ENCODE peak calls at places on chromosomes 2 and 18, in seven cellular contexts. Z is cardiac fibroblast, P is dorsolateral prefrontal cortex, D is kidney epithelial cell, B is cardiac muscle cell, N is A549, L is IMR-90. I is an unnamed sample.

GRCh38 chr2:160380000-160380570 is 113.5 kb downstream of the RBMS1 start:
- DNase-seq in Z (no peak), P (no peak), D (no peak), B (no peak), N (no peak), L (no peak), I (no peak)

GRCh38 chr2:68839260-68839833 is 31.9 kb downstream of the BMP10 start:
- DNase-seq in Z (peak), P (no peak), D (no peak), B (peak), N (peak), L (no peak), I (peak)

GRCh38 chr2:161418275-161418714 is 2.2 kb downstream of the TBR1 start:
- DNase-seq in Z (no peak), P (no peak), D (no peak), B (no peak), N (no peak), L (no peak), I (no peak)

GRCh38 chr2:8676191-8676914 is 5.5 kb upstream of the ID2 start:
- DNase-seq in Z (peak), P (peak), D (no peak), B (peak), N (no peak), L (peak), I (peak)

GRCh38 chr2:230928701-230929380 is 3.8 kb upstream of the GPR55 start:
- DNase-seq in Z (no peak), P (peak), D (no peak), B (no peak), N (no peak), L (no peak), I (no peak)

GRCh38 chr2:183541766-183542165 is 417.5 kb downstream of the NUP35 start:
- DNase-seq in Z (no peak), P (no peak), D (peak), B (no peak), N (peak), L (no peak), I (peak)

GRCh38 chr2:240430595-240430994 is 4.9 kb upstream of the GPC1 start:
- DNase-seq in Z (no peak), P (no peak), D (no peak), B (no peak), N (no peak), L (no peak), I (no peak)

GRCh38 chr2:10915731-10916331 is 4.1 kb downstream of the KCNF1 start:
- DNase-seq in Z (no peak), P (no peak), D (no peak), B (no peak), N (no peak), L (no peak), I (no peak)

GRCh38 chr2:180443896-180444295 is 436.8 kb upstream of the CWC22 start:
- DNase-seq in Z (peak), P (no peak), D (no peak), B (peak), N (no peak), L (no peak), I (peak)

GRCh38 chr2:240142256-240142775 is 1.9 kb upstream of the OTOS start:
- DNase-seq in Z (no peak), P (no peak), D (no peak), B (no peak), N (no peak), L (no peak), I (no peak)

GRCh38 chr18:13791181-13791580 is 32.8 kb upstream of the MC5R start:
- DNase-seq in Z (peak), P (no peak), D (no peak), B (no peak), N (peak), L (peak), I (no peak)

GRCh38 chr2:98148968-98149697 is 62.2 kb downstream of the VWA3B start:
- DNase-seq in Z (peak), P (no peak), D (no peak), B (peak), N (peak), L (peak), I (peak)

GRCh38 chr2:37648316-37649011 is 23.0 kb downstream of the CDC42EP3 start:
- DNase-seq in Z (peak), P (no peak), D (no peak), B (peak), N (no peak), L (no peak), I (peak)

GRCh38 chr2:48209214-48209885 is 303.1 kb upstream of the FBXO11 start:
- DNase-seq in Z (peak), P (no peak), D (no peak), B (peak), N (no peak), L (peak), I (peak)

GRCh38 chr18:42689310-42689709 is 426.2 kb downstream of the RIT2 start:
- DNase-seq in Z (no peak), P (no peak), D (no peak), B (no peak), N (no peak), L (no peak), I (no peak)

GRCh38 chr2:96884299-96885156 is 14.6 kb upstream of the SEMA4C start:
- DNase-seq in Z (no peak), P (no peak), D (no peak), B (no peak), N (no peak), L (no peak), I (no peak)

GRCh38 chr2:5690718-5691658 is 1.2 kb upstream of the SOX11 start:
- DNase-seq in Z (no peak), P (no peak), D (no peak), B (peak), N (no peak), L (peak), I (peak)

GRCh38 chr2:215022418-215022817 is 116.0 kb downstream of the ABCA12 start:
- DNase-seq in Z (peak), P (no peak), D (peak), B (peak), N (no peak), L (peak), I (peak)

GRCh38 chr2:214676421-214677089 is 132.9 kb downstream of the BARD1 start:
- DNase-seq in Z (no peak), P (no peak), D (no peak), B (no peak), N (no peak), L (no peak), I (no peak)

GRCh38 chr18:13915973-13916372 is 637 bp upstream of the MC2R start:
- DNase-seq in Z (no peak), P (no peak), D (no peak), B (peak), N (no peak), L (no peak), I (no peak)

GRCh38 chr2:73652348-73652747 is 10.1 kb upstream of the NAT8 start:
- DNase-seq in Z (no peak), P (no peak), D (no peak), B (no peak), N (no peak), L (no peak), I (no peak)

GRCh38 chr2:46042207-46042637 is 255.0 kb upstream of the EPAS1 start:
- DNase-seq in Z (no peak), P (no peak), D (no peak), B (no peak), N (peak), L (no peak), I (no peak)

GRCh38 chr18:37607281-37607680 is 41.7 kb upstream of the CELF4 start:
- DNase-seq in Z (no peak), P (no peak), D (no peak), B (no peak), N (no peak), L (no peak), I (no peak)

GRCh38 chr2:112664689-112665088 is 18.9 kb downstream of the SLC20A1 start:
- DNase-seq in Z (no peak), P (no peak), D (no peak), B (no peak), N (no peak), L (no peak), I (no peak)

GRCh38 chr2:99680946-99681345 is 191.1 kb upstream of the REV1 start:
- DNase-seq in Z (peak), P (no peak), D (no peak), B (peak), N (no peak), L (peak), I (peak)

GRCh38 chr2:135913726-135914365 is 37.6 kb upstream of the MCM6 start:
- DNase-seq in Z (peak), P (no peak), D (no peak), B (peak), N (peak), L (peak), I (peak)

GRCh38 chr2:234978466-234979203 is 26.8 kb downstream of the SH3BP4 start:
- DNase-seq in Z (peak), P (no peak), D (no peak), B (peak), N (no peak), L (peak), I (no peak)

GRCh38 chr2:24908316-24908937 is 11.6 kb downstream of the ADCY3 start:
- DNase-seq in Z (no peak), P (no peak), D (no peak), B (no peak), N (no peak), L (no peak), I (no peak)

GRCh38 chr2:39780825-39781600 is 2.0 kb upstream of the THUMPD2 start:
- DNase-seq in Z (peak), P (no peak), D (no peak), B (no peak), N (peak), L (no peak), I (peak)

GRCh38 chr18:28890796-28891195 is 713.9 kb upstream of the CDH2 start:
- DNase-seq in Z (no peak), P (no peak), D (no peak), B (no peak), N (no peak), L (no peak), I (no peak)

GRCh38 chr2:239291505-239292350 is 109.1 kb downstream of the HDAC4 start:
- DNase-seq in Z (no peak), P (peak), D (no peak), B (no peak), N (no peak), L (no peak), I (no peak)

GRCh38 chr2:180761224-180761623 is 219.2 kb upstream of the UBE2E3 start:
- DNase-seq in Z (peak), P (no peak), D (peak), B (peak), N (peak), L (peak), I (peak)

GRCh38 chr2:68057658-68058396 is 5.0 kb downstream of the C1D start:
- DNase-seq in Z (no peak), P (no peak), D (no peak), B (no peak), N (no peak), L (no peak), I (no peak)

GRCh38 chr2:3704647-3705046 is 1.3 kb downstream of the DCDC2C start:
- DNase-seq in Z (no peak), P (no peak), D (no peak), B (no peak), N (no peak), L (no peak), I (no peak)

GRCh38 chr18:4250141-4250540 is 205.0 kb downstream of the DLGAP1 start:
- DNase-seq in Z (no peak), P (no peak), D (no peak), B (no peak), N (no peak), L (no peak), I (no peak)

GRCh38 chr2:1498176-1498575 is 84.9 kb downstream of the TPO start:
- DNase-seq in Z (no peak), P (no peak), D (no peak), B (no peak), N (no peak), L (no peak), I (no peak)

GRCh38 chr18:864872-865273 is 39.8 kb upstream of the ADCYAP1 start:
- DNase-seq in Z (peak), P (peak), D (no peak), B (peak), N (peak), L (peak), I (peak)

GRCh38 chr2:45342-46130 is 769 bp downstream of the FAM110C start:
- DNase-seq in Z (no peak), P (no peak), D (no peak), B (no peak), N (no peak), L (no peak), I (no peak)

GRCh38 chr2:68282814-68283812 is 30.8 kb upstream of the PPP3R1 start:
- DNase-seq in Z (peak), P (no peak), D (peak), B (peak), N (peak), L (peak), I (peak)

GRCh38 chr2:101037161-101037755 is 35.2 kb downstream of the RPL31 start:
- DNase-seq in Z (no peak), P (no peak), D (no peak), B (no peak), N (no peak), L (no peak), I (no peak)
- H3K4me3 ChIP-seq in Z (no peak), P (no peak), D (no peak), B (no peak), N (no peak), L (no peak), I (no peak)

GRCh38 chr2:71748227-71748626 is 294.9 kb downstream of the DYSF start:
- DNase-seq in Z (peak), P (no peak), D (no peak), B (peak), N (peak), L (peak), I (peak)
- TF ChIP-seq CTCF in Z (no peak), P (no peak), D (no peak), B (no peak), N (no peak), L (no peak), I (no peak)

GRCh38 chr2:170882758-170883157 is 46.3 kb upstream of the GORASP2 start:
- DNase-seq in Z (no peak), P (no peak), D (no peak), B (no peak), N (no peak), L (no peak), I (no peak)

GRCh38 chr2:170873035-170873692 is 55.9 kb upstream of the GORASP2 start:
- DNase-seq in Z (peak), P (peak), D (peak), B (peak), N (peak), L (peak), I (peak)

GRCh38 chr2:170878505-170878904 is 50.5 kb upstream of the GORASP2 start:
- DNase-seq in Z (no peak), P (no peak), D (no peak), B (no peak), N (no peak), L (no peak), I (no peak)

GRCh38 chr2:170881840-170882239 is 47.2 kb upstream of the GORASP2 start:
- DNase-seq in Z (no peak), P (no peak), D (no peak), B (no peak), N (no peak), L (no peak), I (no peak)

DNA sequence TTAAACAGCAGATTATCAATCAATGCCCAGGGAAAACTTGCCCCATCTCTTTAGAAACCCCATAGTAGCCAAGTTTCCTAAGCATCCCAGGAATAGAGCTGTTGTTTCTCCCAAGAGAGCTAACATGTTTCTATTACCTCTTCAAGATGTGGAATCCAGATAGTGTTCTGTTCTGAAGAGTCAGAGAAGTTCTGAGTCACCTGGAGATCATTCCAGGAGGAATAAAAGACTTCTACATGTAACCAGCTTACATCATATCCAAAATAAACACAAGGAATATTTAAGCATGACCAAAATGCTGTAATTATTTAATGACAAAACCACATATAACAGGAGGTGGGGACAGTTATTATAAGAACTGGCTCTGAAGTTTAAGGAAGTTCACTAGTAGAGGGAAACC is 51.0 kb upstream of the GORASP2 start:
- DNase-seq in Z (peak), P (no peak), D (no peak), B (no peak), N (no peak), L (peak), I (no peak)
- H3K4me3 ChIP-seq in Z (no peak), P (no peak), D (no peak), B (no peak), N (no peak), L (no peak), I (no peak)

GRCh38 chr18:34223893-34224422 is 755 bp downstream of the NOL4 start:
- DNase-seq in Z (peak), P (no peak), D (no peak), B (no peak), N (no peak), L (no peak), I (peak)

GRCh38 chr18:34222396-34223163 is 2.1 kb downstream of the NOL4 start:
- DNase-seq in Z (peak), P (no peak), D (no peak), B (no peak), N (no peak), L (no peak), I (peak)

GRCh38 chr18:34225218-34225553 is 473 bp upstream of the NOL4 start:
- DNase-seq in Z (no peak), P (no peak), D (no peak), B (no peak), N (no peak), L (no peak), I (no peak)

GRCh38 chr18:34223164-34223892 is 1.4 kb downstream of the NOL4 start:
- DNase-seq in Z (no peak), P (no peak), D (no peak), B (no peak), N (peak), L (no peak), I (no peak)

GRCh38 chr18:34224423-34225217 is at the start of gene NOL4:
- DNase-seq in Z (peak), P (peak), D (peak), B (peak), N (peak), L (no peak), I (peak)
- TF ChIP-seq CTCF in Z (no peak), P (peak), D (peak), B (no peak), N (no peak), L (no peak), I (peak)

GRCh38 chr2:221106241-221106640 is 465.9 kb downstream of the EPHA4 start:
- DNase-seq in Z (no peak), P (no peak), D (no peak), B (no peak), N (no peak), L (no peak), I (no peak)

GRCh38 chr2:221104391-221104811 is 467.7 kb downstream of the EPHA4 start:
- DNase-seq in Z (peak), P (peak), D (no peak), B (peak), N (no peak), L (peak), I (no peak)

GRCh38 chr2:221103930-221104329 is 468.2 kb downstream of the EPHA4 start:
- DNase-seq in Z (no peak), P (no peak), D (no peak), B (peak), N (no peak), L (no peak), I (no peak)

GRCh38 chr2:221100467-221101089 is 471.5 kb downstream of the EPHA4 start:
- DNase-seq in Z (no peak), P (no peak), D (peak), B (no peak), N (peak), L (no peak), I (peak)

DNA sequence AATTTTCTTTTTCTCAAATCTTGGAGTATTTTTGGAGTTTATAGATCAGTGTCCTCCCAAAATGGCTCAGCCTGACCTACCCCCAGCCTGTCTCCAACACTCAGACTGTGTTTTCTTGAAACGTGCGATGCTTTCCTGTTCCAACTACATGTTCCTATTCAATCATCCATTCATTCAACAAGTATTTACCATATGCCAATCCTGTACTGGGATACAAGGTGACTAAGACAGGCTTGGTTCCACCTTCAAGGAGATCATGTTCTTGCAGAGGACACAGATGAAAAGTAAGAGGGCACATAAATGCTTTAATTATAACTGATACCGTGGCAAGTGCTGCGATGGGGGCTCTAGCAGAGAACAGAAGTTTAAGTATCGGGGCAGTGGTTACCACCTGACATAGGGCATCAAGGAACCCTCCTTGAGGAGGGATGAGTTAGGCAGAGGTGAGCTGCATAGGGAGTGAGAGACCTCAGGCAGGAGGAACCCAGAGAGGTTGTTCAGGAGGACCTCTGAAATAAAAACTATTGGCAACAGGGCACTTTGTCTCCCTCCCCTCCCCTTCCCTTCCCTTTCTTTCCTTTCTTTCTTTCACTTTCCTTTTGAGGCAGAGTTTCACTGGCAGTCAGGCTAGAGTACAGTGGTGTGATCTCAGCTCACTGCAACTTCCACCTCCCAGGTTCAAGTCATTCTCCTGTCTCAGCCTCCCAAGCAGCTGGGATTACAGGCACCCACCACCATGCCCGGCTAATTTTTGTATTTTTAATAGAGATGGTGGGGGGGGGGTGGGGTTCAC is 469.0 kb downstream of the EPHA4 start:
- DNase-seq in Z (no peak), P (no peak), D (no peak), B (no peak), N (no peak), L (no peak), I (no peak)
- H3K4me3 ChIP-seq in Z (no peak), P (no peak), D (no peak), B (no peak), N (no peak), L (no peak), I (no peak)

GRCh38 chr2:55049794-55050132 is 488 bp downstream of the RTN4 start:
- DNase-seq in Z (no peak), P (no peak), D (no peak), B (no peak), N (peak), L (no peak), I (no peak)
- TF ChIP-seq CTCF in Z (no peak), P (no peak), D (no peak), B (no peak), N (no peak), L (no peak), I (no peak)

GRCh38 chr18:10558967-10559298 is 33.1 kb downstream of the NAPG start:
- DNase-seq in Z (no peak), P (no peak), D (no peak), B (no peak), N (no peak), L (no peak), I (no peak)

GRCh38 chr18:10559566-10560456 is 34.0 kb downstream of the NAPG start:
- DNase-seq in Z (no peak), P (no peak), D (no peak), B (no peak), N (no peak), L (peak), I (peak)

GRCh38 chr18:10562773-10563160 is 36.9 kb downstream of the NAPG start:
- DNase-seq in Z (no peak), P (no peak), D (no peak), B (peak), N (no peak), L (peak), I (peak)

GRCh38 chr18:10558243-10558966 is 32.6 kb downstream of the NAPG start:
- DNase-seq in Z (no peak), P (no peak), D (no peak), B (no peak), N (no peak), L (no peak), I (no peak)

GRCh38 chr18:10560457-10561045 is 34.7 kb downstream of the NAPG start:
- DNase-seq in Z (peak), P (peak), D (peak), B (peak), N (peak), L (peak), I (peak)
- H3K4me3 ChIP-seq in Z (peak), P (peak), D (no peak), B (no peak), N (no peak), L (no peak), I (peak)

I was measured in choroid plexus epithelial cell.